ENCODE peak calls at places on chromosomes 13 and 19, in seven cellular contexts. U is NCI-H187; M is GDM1; G is stimulated activated CD4-positive, alpha-beta T cell treated with anti-CD3 and anti-CD28 coated beads, TNF-alpha, amount 100 ng/mL, for 1 hour; P is HS-5; V is A172; N is stimulated activated CD8-positive, alpha-beta memory T cell treated with anti-CD3 and anti-CD28 coated beads, Interleukin-12 subunit alpha, Interleukin-12 subunit beta, amount 100 ng/mL, for 4 hours. Z is an unnamed sample.

GRCh38 chr19:32131037-32131436 is 214.4 kb upstream of the ZNF507 start:
- DNase-seq in U (no peak), M (no peak), G (no peak), P (no peak), V (no peak), N (no peak), Z (no peak)

GRCh38 chr13:70380809-70381208 is 272.6 kb upstream of the KLHL1 start:
- DNase-seq in U (no peak), M (no peak), G (no peak), P (no peak), V (no peak), N (no peak), Z (no peak)

GRCh38 chr19:48346161-48346560 is 17.6 kb downstream of the TMEM143 start:
- DNase-seq in U (no peak), M (no peak), G (no peak), P (no peak), V (no peak), N (no peak), Z (no peak)

GRCh38 chr19:13850910-13851753 is 25.8 kb upstream of the NANOS3 start:
- DNase-seq in U (no peak), M (no peak), G (no peak), P (peak; percentile 88), V (peak; percentile 97), N (peak; percentile 76), Z (no peak)

GRCh38 chr13:46207828-46208227 is 3.9 kb upstream of the LRRC63 start:
- DNase-seq in U (no peak), M (no peak), G (no peak), P (no peak), V (no peak), N (no peak), Z (no peak)

GRCh38 chr19:2479556-2480194 is 3.7 kb downstream of the GADD45B start:
- DNase-seq in U (no peak), M (no peak), G (no peak), P (no peak), V (no peak), N (no peak), Z (no peak)

GRCh38 chr13:29411493-29411892 is 184.0 kb downstream of the SLC7A1 start:
- DNase-seq in U (no peak), M (no peak), G (no peak), P (no peak), V (peak; percentile 32), N (no peak), Z (no peak)

GRCh38 chr13:23212621-23213020 is 31.8 kb downstream of the SGCG start:
- DNase-seq in U (no peak), M (no peak), G (no peak), P (no peak), V (no peak), N (no peak), Z (no peak)

GRCh38 chr13:48775285-48775684 is 121.6 kb downstream of the CYSLTR2 start:
- DNase-seq in U (no peak), M (no peak), G (no peak), P (no peak), V (peak; percentile 72), N (no peak), Z (no peak)

GRCh38 chr13:19634129-19634740 is 776 bp downstream of the MPHOSPH8 start:
- DNase-seq in U (no peak), M (no peak), G (no peak), P (peak; percentile 3), V (peak; percentile 19), N (no peak), Z (peak; percentile 72)

GRCh38 chr19:5166262-5166661 is 174.3 kb downstream of the PTPRS start:
- DNase-seq in U (no peak), M (no peak), G (no peak), P (no peak), V (peak; percentile 70), N (no peak), Z (no peak)

GRCh38 chr13:97189943-97190342 is 32.2 kb upstream of the MBNL2 start:
- DNase-seq in U (no peak), M (no peak), G (no peak), P (no peak), V (no peak), N (no peak), Z (no peak)

GRCh38 chr19:42290523-42291436 is 11.2 kb upstream of the PRR19 start:
- DNase-seq in U (no peak), M (peak; percentile 19), G (no peak), P (no peak), V (peak; percentile 30), N (peak; percentile 50), Z (no peak)

GRCh38 chr13:48281556-48281955 is 22.0 kb upstream of the RB1 start:
- DNase-seq in U (no peak), M (no peak), G (no peak), P (no peak), V (no peak), N (no peak), Z (no peak)

GRCh38 chr13:79867248-79867647 is 386.3 kb downstream of the NDFIP2 start:
- DNase-seq in U (no peak), M (peak; percentile 77), G (no peak), P (no peak), V (no peak), N (no peak), Z (no peak)